ENCODE peak calls at places on chromosomes 1 and 21, in five cellular contexts. U is colonic mucosa; H is cardiac muscle cell; C is body of pancreas; J is CD4-positive, alpha-beta T cell. M is an unnamed sample.

GRCh38 chr1:27413004-27413403 is 20.6 kb downstream of the GPR3 start:
- DNase-seq in U (no peak), C (no peak), J (no peak), H (peak; percentile 57), M (no peak)

GRCh38 chr1:198121058-198121829 is 35.6 kb upstream of the NEK7 start:
- DNase-seq in H (peak; percentile 49), J (no peak), C (no peak), U (no peak), M (no peak)

GRCh38 chr1:174008979-174009378 is 13.2 kb downstream of the RC3H1 start:
- DNase-seq in H (peak; percentile 39), U (no peak), J (no peak), C (no peak), M (no peak)

GRCh38 chr1:108881369-108881768 is 4.6 kb downstream of the GPSM2 start:
- DNase-seq in U (no peak), C (no peak), H (peak; percentile 48), J (no peak), M (no peak)

GRCh38 chr1:210626341-210626740 is 297.6 kb downstream of the HHAT start:
- DNase-seq in H (no peak), C (no peak), U (no peak), J (no peak), M (no peak)

GRCh38 chr1:11273595-11274234 is 717 bp downstream of the UBIAD1 start:
- DNase-seq in J (peak; percentile 13), U (no peak), C (no peak), H (no peak), M (no peak)

GRCh38 chr1:27659497-27660299 is 12.3 kb downstream of the IFI6 start:
- DNase-seq in C (peak; percentile 91), U (peak; percentile 95), J (peak; percentile 65), H (peak; percentile 88), M (peak; percentile 68)

GRCh38 chr21:33267250-33267649 is 1.1 kb downstream of the IL10RB start:
- DNase-seq in J (no peak), U (no peak), H (no peak), C (no peak), M (no peak)

GRCh38 chr21:38293113-38293512 is 36.3 kb downstream of the KCNJ15 start:
- DNase-seq in U (peak; percentile 38), H (no peak), J (no peak), C (no peak), M (no peak)

GRCh38 chr1:119327436-119328155 is 41.0 kb upstream of the HAO2 start:
- DNase-seq in H (peak; percentile 39), U (peak; percentile 49), C (no peak), J (peak; percentile 12), M (no peak)

GRCh38 chr1:170162385-170163226 is 16.8 kb downstream of the NTMT2 start:
- DNase-seq in H (peak; percentile 93), J (no peak), C (peak; percentile 38), U (no peak), M (peak; percentile 22)

GRCh38 chr1:114902343-114902742 is 47.7 kb downstream of the SYCP1 start:
- DNase-seq in H (peak; percentile 12), J (no peak), C (no peak), U (no peak), M (no peak)

GRCh38 chr1:1625404-1625775 is 6.6 kb upstream of the MMP23B start:
- DNase-seq in U (no peak), C (no peak), H (no peak), J (no peak), M (no peak)

GRCh38 chr1:93880731-93881130 is 1.7 kb upstream of the DNTTIP2 start:
- DNase-seq in H (no peak), C (no peak), J (no peak), U (no peak), M (no peak)

GRCh38 chr1:2111674-2112035 is 61.4 kb downstream of the PRKCZ start:
- DNase-seq in U (no peak), C (no peak), J (no peak), H (no peak), M (no peak)

GRCh38 chr1:6355621-6356020 is 37.9 kb downstream of the ACOT7 start:
- DNase-seq in J (no peak), C (no peak), U (no peak), H (no peak), M (no peak)

GRCh38 chr1:9079980-9080703 is 10.7 kb upstream of the SLC2A5 start:
- DNase-seq in C (no peak), J (no peak), U (no peak), H (no peak), M (no peak)

GRCh38 chr1:3195480-3195815 is 126.4 kb downstream of the PRDM16 start:
- DNase-seq in H (no peak), U (no peak), J (no peak), C (no peak), M (peak; percentile 85)

GRCh38 chr1:201153474-201154388 is 543 bp downstream of the TMEM9 start:
- DNase-seq in H (no peak), J (no peak), U (no peak), C (no peak), M (no peak)

GRCh38 chr1:25037174-25038074 is 107.3 kb upstream of the RUNX3 start:
- DNase-seq in H (peak; percentile 35), C (peak; percentile 50), U (peak; percentile 52), J (peak; percentile 59), M (no peak)

GRCh38 chr21:35428489-35428888 is 379.4 kb upstream of the RUNX1 start:
- DNase-seq in C (peak; percentile 30), U (no peak), H (peak; percentile 67), J (peak; percentile 18), M (no peak)

GRCh38 chr1:13737388-13737787 is 37.4 kb downstream of the PRDM2 start:
- DNase-seq in U (no peak), J (no peak), C (no peak), H (no peak), M (no peak)

GRCh38 chr1:24438423-24438901 is 22.9 kb downstream of the NIPAL3 start:
- DNase-seq in U (no peak), C (no peak), J (no peak), H (peak; percentile 31), M (no peak)

GRCh38 chr1:79726321-79726720 is 719.8 kb upstream of the ADGRL4 start:
- DNase-seq in J (no peak), C (no peak), U (no peak), H (peak; percentile 85), M (no peak)

GRCh38 chr1:3029481-3029961 is 8.3 kb downstream of the ACTRT2 start:
- DNase-seq in U (no peak), H (no peak), J (no peak), C (no peak), M (no peak)

GRCh38 chr1:226763741-226764264 is 24.7 kb upstream of the ITPKB start:
- DNase-seq in C (no peak), J (no peak), U (no peak), H (peak; percentile 79), M (no peak)

GRCh38 chr1:26922201-26922729 is 722 bp downstream of the NUDC start:
- DNase-seq in C (no peak), U (no peak), H (peak; percentile 24), J (no peak), M (no peak)

GRCh38 chr1:159879977-159880376 is 17.5 kb upstream of the VSIG8 start:
- DNase-seq in U (no peak), C (no peak), H (peak; percentile 84), J (no peak), M (no peak)

GRCh38 chr21:31264574-31264973 is 79.5 kb downstream of the TIAM1 start:
- DNase-seq in C (no peak), H (no peak), U (no peak), J (no peak), M (no peak)
- TF ChIP-seq CTCF in C (no peak), H (no peak), U (no peak), J (no peak), M (no peak)

DNA sequence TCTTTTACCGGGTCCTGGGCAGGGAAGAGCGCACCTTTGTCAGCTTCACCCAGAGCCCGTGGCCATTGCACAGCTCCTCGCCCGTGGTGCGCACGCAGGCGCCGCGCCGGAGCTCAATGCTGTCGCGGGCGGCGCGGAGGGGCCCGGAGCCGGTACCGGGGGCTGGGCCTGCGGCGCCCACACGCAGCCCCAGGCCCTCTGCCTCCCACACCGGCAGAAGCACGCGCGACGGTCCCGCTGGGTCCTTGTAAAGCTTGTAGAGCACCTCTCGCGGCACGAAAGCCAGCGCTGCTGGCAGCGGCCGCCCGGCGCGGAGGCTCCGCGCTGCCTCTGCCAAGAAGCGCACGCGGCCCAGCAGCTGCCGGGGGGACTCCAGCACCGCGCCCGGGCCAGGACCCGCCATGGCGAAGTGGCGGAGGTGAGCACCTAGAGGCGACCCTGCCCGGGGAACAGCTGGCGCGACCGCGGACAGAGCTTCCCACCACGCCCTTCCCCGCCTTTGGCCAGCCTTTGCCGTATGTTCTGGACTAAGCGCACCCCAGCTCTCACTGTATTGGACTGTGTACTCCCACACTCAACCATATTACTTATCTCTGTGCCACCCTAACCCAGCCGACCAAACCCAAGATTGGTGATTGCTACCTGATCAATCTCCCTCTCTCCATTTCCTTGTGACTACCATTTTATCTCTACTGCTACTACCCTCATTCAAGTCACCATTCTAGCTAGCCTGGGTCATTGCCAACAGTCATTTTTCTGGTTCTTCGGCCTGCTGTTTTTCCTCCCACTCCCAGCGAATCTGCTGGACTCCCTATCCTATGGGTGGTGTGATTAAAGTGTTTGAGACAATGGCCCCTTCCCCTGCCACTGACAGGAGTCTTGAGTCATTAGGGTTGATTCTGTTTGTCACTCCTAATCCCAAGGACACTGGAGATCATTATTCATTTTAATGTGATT is at the start of gene HECTD3:
- DNase-seq in J (peak; percentile 37), H (peak; percentile 74), C (peak; percentile 85), U (peak; percentile 93), M (peak; percentile 46)
- TF ChIP-seq CTCF in J (no peak), H (no peak), C (peak; percentile 6), U (no peak), M (no peak)

DNA sequence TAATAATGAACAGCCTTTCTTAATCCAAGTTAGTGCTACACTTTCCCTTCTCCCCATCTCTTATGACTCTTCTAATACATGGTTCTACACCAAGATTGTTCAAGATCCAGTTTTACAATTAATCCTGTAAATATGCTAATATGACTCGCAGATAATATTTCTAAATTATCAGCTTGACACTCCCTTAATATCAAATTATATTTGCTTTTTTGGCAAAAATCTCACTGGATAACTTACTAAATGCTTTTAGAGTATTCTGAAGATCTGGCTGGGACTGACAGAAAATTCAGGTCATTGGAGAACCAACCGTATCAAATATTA is 24.4 kb upstream of the CR1L start:
- DNase-seq in J (no peak), U (no peak), H (no peak), C (no peak), M (no peak)
- TF ChIP-seq CTCF in J (peak; percentile 16), U (no peak), H (no peak), C (no peak), M (peak; percentile 2)

GRCh38 chr1:81811757-81812371 is 11.1 kb downstream of the ADGRL2 start:
- DNase-seq in C (no peak), U (no peak), H (no peak), J (no peak), M (no peak)
- TF ChIP-seq CTCF in C (peak; percentile 41), U (no peak), H (peak; percentile 31), J (no peak), M (no peak)